ENCODE peak calls at places on chromosomes 12 and 14, in seven cellular contexts. F is stimulated activated CD8-positive, alpha-beta memory T cell treated with anti-CD3 and anti-CD28 coated beads, Interleukin-15, amount 100 ng/mL, for 1 hour; P is NCI-H1417; O is stomach; A is sigmoid colon; H is ovary; M is neural crest cell. E is an unnamed sample.
A peak's percentile ranks its signal among the peaks of the same experiment; 100 is the strongest.

GRCh38 chr12:13563743-13564125 is 367.2 kb downstream of the EMP1 start:
- DNase-seq in F (no peak), P (no peak), O (no peak), A (no peak), H (no peak), M (no peak), E (no peak)

GRCh38 chr12:6465467-6466183 is 4.9 kb downstream of the VAMP1 start:
- DNase-seq in F (no peak), P (peak; percentile 70), O (peak; percentile 53), A (no peak), H (no peak), M (peak; percentile 57), E (peak; percentile 60)

GRCh38 chr12:33763331-33763730 is 259.0 kb upstream of the ALG10 start:
- DNase-seq in F (no peak), P (no peak), O (no peak), A (no peak), H (no peak), M (no peak), E (no peak)

GRCh38 chr14:92920001-92920400 is 2.9 kb upstream of the CHGA start:
- DNase-seq in F (no peak), P (no peak), O (no peak), A (no peak), H (no peak), M (no peak), E (no peak)

GRCh38 chr14:37172024-37172869 is at the start of gene SLC25A21:
- DNase-seq in F (no peak), P (peak; percentile 90), O (peak; percentile 77), A (peak; percentile 87), H (peak; percentile 83), M (peak; percentile 67), E (peak; percentile 93)

GRCh38 chr12:95473440-95473946 is 459 bp upstream of the METAP2 start:
- DNase-seq in F (no peak), P (peak; percentile 72), O (peak; percentile 36), A (no peak), H (no peak), M (no peak), E (peak; percentile 54)

GRCh38 chr12:70822431-70822830 is 98.1 kb downstream of the PTPRR start:
- DNase-seq in F (no peak), P (no peak), O (no peak), A (no peak), H (no peak), M (no peak), E (no peak)

GRCh38 chr12:121933522-121934317 is 15.3 kb downstream of the CFAP251 start:
- DNase-seq in F (no peak), P (no peak), O (no peak), A (no peak), H (no peak), M (no peak), E (no peak)

GRCh38 chr12:95336387-95337067 is 118.9 kb downstream of the VEZT start:
- DNase-seq in F (no peak), P (peak; percentile 64), O (peak; percentile 79), A (peak; percentile 89), H (peak; percentile 78), M (peak; percentile 61), E (peak; percentile 76)

GRCh38 chr12:122166422-122167327 is 7.3 kb downstream of the IL31 start:
- DNase-seq in F (no peak), P (no peak), O (no peak), A (no peak), H (no peak), M (no peak), E (no peak)

GRCh38 chr14:104247336-104248202 is 109.2 kb downstream of the KIF26A start:
- DNase-seq in F (no peak), P (no peak), O (peak; percentile 20), A (no peak), H (peak; percentile 17), M (no peak), E (no peak)

GRCh38 chr14:94050231-94050880 is 24.2 kb downstream of the OTUB2 start:
- DNase-seq in F (no peak), P (no peak), O (no peak), A (peak; percentile 69), H (no peak), M (no peak), E (no peak)

GRCh38 chr12:5556033-5556614 is 124.2 kb downstream of the NTF3 start:
- DNase-seq in F (no peak), P (no peak), O (no peak), A (no peak), H (peak; percentile 44), M (peak; percentile 18), E (no peak)

GRCh38 chr14:53927171-53927570 is 29.5 kb downstream of the BMP4 start:
- DNase-seq in F (no peak), P (no peak), O (no peak), A (no peak), H (no peak), M (no peak), E (no peak)

GRCh38 chr12:121697093-121697698 is 15.4 kb upstream of the TMEM120B start:
- DNase-seq in F (no peak), P (peak; percentile 88), O (no peak), A (no peak), H (no peak), M (no peak), E (peak; percentile 25)

GRCh38 chr12:29655861-29656260 is 127.9 kb downstream of the TMTC1 start:
- DNase-seq in F (no peak), P (no peak), O (no peak), A (no peak), H (no peak), M (no peak), E (no peak)

GRCh38 chr14:26173581-26173980 is 424.3 kb downstream of the NOVA1 start:
- DNase-seq in F (no peak), P (no peak), O (no peak), A (no peak), H (no peak), M (no peak), E (no peak)

GRCh38 chr12:18135509-18135908 is 45.5 kb upstream of the RERGL start:
- DNase-seq in F (no peak), P (no peak), O (no peak), A (no peak), H (no peak), M (no peak), E (no peak)

GRCh38 chr12:23002381-23002780 is 377.4 kb downstream of the ETNK1 start:
- DNase-seq in F (no peak), P (no peak), O (no peak), A (no peak), H (no peak), M (no peak), E (no peak)

GRCh38 chr12:42474391-42474790 is 115.2 kb downstream of the PRICKLE1 start:
- DNase-seq in F (no peak), P (no peak), O (no peak), A (no peak), H (no peak), M (no peak), E (no peak)

GRCh38 chr14:87935081-87935828 is 57.7 kb downstream of the GALC start:
- DNase-seq in F (no peak), P (no peak), O (no peak), A (no peak), H (no peak), M (no peak), E (no peak)

GRCh38 chr12:26118356-26118755 is 6.5 kb downstream of the BHLHE41 start:
- DNase-seq in F (no peak), P (no peak), O (no peak), A (no peak), H (no peak), M (no peak), E (no peak)

GRCh38 chr12:68097386-68097785 is 62.2 kb downstream of the IFNG start:
- DNase-seq in F (no peak), P (no peak), O (no peak), A (no peak), H (no peak), M (no peak), E (no peak)

GRCh38 chr12:93572712-93573551 is 457 bp downstream of the SOCS2 start:
- DNase-seq in F (no peak), P (no peak), O (no peak), A (peak; percentile 72), H (peak; percentile 58), M (peak; percentile 44), E (no peak)

GRCh38 chr14:40096968-40097367 is 664.7 kb upstream of the FBXO33 start:
- DNase-seq in F (no peak), P (no peak), O (no peak), A (no peak), H (no peak), M (no peak), E (no peak)

GRCh38 chr12:69908208-69908607 is 83.2 kb downstream of the MYRFL start:
- DNase-seq in F (no peak), P (no peak), O (no peak), A (no peak), H (no peak), M (no peak), E (no peak)

GRCh38 chr12:132427177-132427725 is 62.7 kb upstream of the FBRSL1 start:
- DNase-seq in F (no peak), P (no peak), O (no peak), A (no peak), H (no peak), M (no peak), E (no peak)

E was measured in DMS79.